ENCODE peak calls at places on chromosomes 13 and 19, in eight cellular contexts. N, O, I, C, T, S, V and Y are unnamed samples.

GRCh38 chr13:98447881-98448641 is 128.8 kb downstream of the STK24 start:
- DNase-seq in N (no peak), O (peak), I (peak), C (no peak), T (no peak), S (no peak), V (peak), Y (no peak)

GRCh38 chr19:44757057-44757734 is 8.7 kb downstream of the BCL3 start:
- DNase-seq in N (no peak), O (peak), I (peak), C (peak), T (peak), S (no peak), V (no peak), Y (no peak)

GRCh38 chr19:53004242-53004641 is 9.5 kb upstream of the ERVV-1 start:
- DNase-seq in N (no peak), O (no peak), I (no peak), C (no peak), T (no peak), S (no peak), V (peak), Y (no peak)

GRCh38 chr13:113044431-113045114 is 61.0 kb upstream of the F7 start:
- DNase-seq in N (no peak), O (no peak), I (peak), C (no peak), T (no peak), S (no peak), V (peak), Y (no peak)

GRCh38 chr13:23510979-23511735 is 59.1 kb upstream of the TNFRSF19 start:
- DNase-seq in N (no peak), O (no peak), I (no peak), C (no peak), T (no peak), S (peak), V (peak), Y (no peak)

GRCh38 chr19:45668342-45668871 is 386 bp downstream of the GIPR start:
- DNase-seq in N (no peak), O (no peak), I (no peak), C (no peak), T (no peak), S (peak), V (no peak), Y (no peak)

GRCh38 chr13:56299650-56300049 is 841.1 kb upstream of the PRR20A start:
- DNase-seq in N (no peak), O (no peak), I (no peak), C (no peak), T (no peak), S (no peak), V (no peak), Y (no peak)

GRCh38 chr13:110496281-110496680 is 65.2 kb downstream of the RAB20 start:
- DNase-seq in N (no peak), O (no peak), I (no peak), C (no peak), T (no peak), S (no peak), V (no peak), Y (no peak)

GRCh38 chr19:33434090-33434885 is 60.8 kb downstream of the CEBPG start:
- DNase-seq in N (no peak), O (no peak), I (no peak), C (no peak), T (no peak), S (no peak), V (no peak), Y (peak)

GRCh38 chr13:51734786-51735185 is 69.2 kb downstream of the DHRS12 start:
- DNase-seq in N (no peak), O (no peak), I (no peak), C (no peak), T (no peak), S (no peak), V (no peak), Y (no peak)

GRCh38 chr19:6318772-6319171 is 14.6 kb downstream of the ACER1 start:
- DNase-seq in N (no peak), O (no peak), I (no peak), C (no peak), T (no peak), S (no peak), V (peak), Y (no peak)

GRCh38 chr13:74134777-74135305 is 637 bp upstream of the KLF12 start:
- DNase-seq in N (peak), O (no peak), I (no peak), C (peak), T (peak), S (no peak), V (peak), Y (peak)

GRCh38 chr19:6087074-6087506 is 23.2 kb downstream of the RFX2 start:
- DNase-seq in N (no peak), O (no peak), I (no peak), C (no peak), T (no peak), S (peak), V (no peak), Y (no peak)

GRCh38 chr19:5563941-5564612 is 3.7 kb downstream of the TINCR start:
- DNase-seq in N (no peak), O (no peak), I (peak), C (no peak), T (no peak), S (no peak), V (peak), Y (no peak)

GRCh38 chr13:71358218-71358617 is 508.8 kb downstream of the DACH1 start:
- DNase-seq in N (no peak), O (no peak), I (no peak), C (no peak), T (no peak), S (no peak), V (no peak), Y (no peak)

GRCh38 chr13:111880185-111880584 is 186.8 kb upstream of the SOX1 start:
- DNase-seq in N (no peak), O (peak), I (peak), C (no peak), T (no peak), S (no peak), V (no peak), Y (no peak)

GRCh38 chr19:12202250-12202649 is 39.4 kb downstream of the ZNF136 start:
- DNase-seq in N (peak), O (no peak), I (no peak), C (no peak), T (no peak), S (peak), V (no peak), Y (no peak)

GRCh38 chr19:2691951-2692350 is 10.5 kb downstream of the GNG7 start:
- DNase-seq in N (no peak), O (no peak), I (no peak), C (no peak), T (no peak), S (no peak), V (peak), Y (no peak)

GRCh38 chr13:94558721-94559120 is 37.2 kb downstream of the TGDS start:
- DNase-seq in N (no peak), O (no peak), I (no peak), C (no peak), T (no peak), S (peak), V (no peak), Y (no peak)

GRCh38 chr19:6806488-6806887 is 34.0 kb downstream of the VAV1 start:
- DNase-seq in N (no peak), O (no peak), I (no peak), C (no peak), T (no peak), S (no peak), V (peak), Y (no peak)

GRCh38 chr19:35828694-35829301 is 16.2 kb upstream of the PRODH2 start:
- DNase-seq in N (peak), O (peak), I (peak), C (peak), T (peak), S (peak), V (peak), Y (no peak)

GRCh38 chr19:13176345-13176744 is 26.1 kb downstream of the IER2 start:
- DNase-seq in N (no peak), O (no peak), I (no peak), C (no peak), T (no peak), S (no peak), V (no peak), Y (no peak)

GRCh38 chr13:113061796-113062425 is 43.7 kb upstream of the F7 start:
- DNase-seq in N (no peak), O (no peak), I (no peak), C (no peak), T (no peak), S (no peak), V (no peak), Y (peak)

GRCh38 chr19:6738726-6739389 is 622 bp upstream of the TRIP10 start:
- DNase-seq in N (peak), O (peak), I (peak), C (no peak), T (peak), S (peak), V (peak), Y (no peak)

GRCh38 chr13:72963762-72964161 is 95.0 kb upstream of the KLF5 start:
- DNase-seq in N (no peak), O (no peak), I (no peak), C (no peak), T (no peak), S (no peak), V (no peak), Y (no peak)

GRCh38 chr13:45974500-45974899 is 78.0 kb downstream of the ZC3H13 start:
- DNase-seq in N (no peak), O (no peak), I (no peak), C (no peak), T (no peak), S (no peak), V (peak), Y (no peak)